ENCODE peak calls at places on chromosomes 2 and 18, in six cellular contexts. One of them, this sample, is unnamed. For H3K4me1, the result is how much of the 10 kb centered on the place peaks cover.

GRCh38 chr2:224142397-224143312 is 103.6 kb upstream of the SERPINE2 start:
- DNase-seq in trophoblast cell: peak
- DNase-seq in mesenchymal stem cell: peak
- DNase-seq in IMR-90: peak
- DNase-seq in H9: no peak
- DNase-seq in H1: no peak
- DNase-seq in this sample: no peak

GRCh38 chr2:23505984-23506380 is 121.0 kb downstream of the KLHL29 start:
- DNase-seq in H1: no peak
- DNase-seq in mesenchymal stem cell: no peak
- DNase-seq in trophoblast cell: peak
- DNase-seq in IMR-90: peak
- DNase-seq in H9: no peak
- DNase-seq in this sample: no peak

GRCh38 chr18:76859474-76860339 is 37.4 kb downstream of the ZNF236 start:
- DNase-seq in mesenchymal stem cell: no peak
- DNase-seq in trophoblast cell: no peak
- DNase-seq in H1: no peak
- DNase-seq in H9: no peak
- DNase-seq in IMR-90: no peak
- DNase-seq in this sample: no peak

GRCh38 chr2:156779416-156780117 is 343.4 kb downstream of the GPD2 start:
- DNase-seq in mesenchymal stem cell: no peak
- DNase-seq in IMR-90: no peak
- DNase-seq in H1: no peak
- DNase-seq in trophoblast cell: no peak
- DNase-seq in H9: no peak
- DNase-seq in this sample: no peak

GRCh38 chr2:40450066-40450841 is 1.6 kb downstream of the SLC8A1 start:
- DNase-seq in H1: no peak
- DNase-seq in H9: no peak
- DNase-seq in IMR-90: peak
- DNase-seq in mesenchymal stem cell: peak
- DNase-seq in trophoblast cell: peak
- DNase-seq in this sample: no peak

GRCh38 chr18:75868031-75868430 is 440.5 kb upstream of the SMIM21 start:
- DNase-seq in H1: no peak
- DNase-seq in trophoblast cell: no peak
- DNase-seq in mesenchymal stem cell: no peak
- DNase-seq in H9: no peak
- DNase-seq in IMR-90: no peak
- DNase-seq in this sample: no peak

GRCh38 chr2:27494284-27494943 is 586 bp downstream of the FNDC4 start:
- DNase-seq in mesenchymal stem cell: peak
- DNase-seq in IMR-90: peak
- DNase-seq in H9: peak
- DNase-seq in H1: no peak
- DNase-seq in trophoblast cell: peak
- DNase-seq in this sample: peak

GRCh38 chr2:16626497-16626896 is 39.1 kb downstream of the CYRIA start:
- DNase-seq in trophoblast cell: peak
- DNase-seq in H1: no peak
- DNase-seq in H9: no peak
- DNase-seq in mesenchymal stem cell: peak
- DNase-seq in IMR-90: peak
- DNase-seq in this sample: no peak

GRCh38 chr2:180872256-180872655 is 108.1 kb upstream of the UBE2E3 start:
- DNase-seq in H1: no peak
- DNase-seq in IMR-90: peak
- DNase-seq in mesenchymal stem cell: peak
- DNase-seq in H9: no peak
- DNase-seq in trophoblast cell: no peak
- DNase-seq in this sample: no peak

GRCh38 chr18:24022141-24022540 is 7.6 kb downstream of the TTC39C start:
- DNase-seq in IMR-90: peak
- DNase-seq in H9: no peak
- DNase-seq in H1: no peak
- DNase-seq in mesenchymal stem cell: peak
- DNase-seq in trophoblast cell: no peak
- DNase-seq in this sample: no peak

GRCh38 chr2:12979066-12979465 is 262.3 kb downstream of the TRIB2 start:
- DNase-seq in H9: no peak
- DNase-seq in IMR-90: no peak
- DNase-seq in trophoblast cell: no peak
- DNase-seq in H1: no peak
- DNase-seq in mesenchymal stem cell: no peak
- DNase-seq in this sample: no peak

GRCh38 chr2:42054657-42055430 is 7.0 kb downstream of the PKDCC start:
- DNase-seq in H9: peak
- DNase-seq in IMR-90: no peak
- DNase-seq in H1: no peak
- DNase-seq in trophoblast cell: no peak
- DNase-seq in mesenchymal stem cell: no peak
- DNase-seq in this sample: no peak

GRCh38 chr2:54666131-54666637 is 57.3 kb upstream of the EML6 start:
- DNase-seq in H1: no peak
- DNase-seq in H9: no peak
- DNase-seq in mesenchymal stem cell: peak
- DNase-seq in trophoblast cell: no peak
- DNase-seq in IMR-90: peak
- DNase-seq in this sample: no peak

GRCh38 chr2:70842401-70842800 is 6.8 kb upstream of the CD207 start:
- DNase-seq in mesenchymal stem cell: no peak
- DNase-seq in IMR-90: no peak
- DNase-seq in H9: peak
- DNase-seq in trophoblast cell: no peak
- DNase-seq in H1: no peak
- DNase-seq in this sample: no peak

GRCh38 chr2:79612999-79613398 is 100.1 kb downstream of the CTNNA2 start:
- DNase-seq in H1: no peak
- DNase-seq in trophoblast cell: no peak
- DNase-seq in H9: no peak
- DNase-seq in IMR-90: no peak
- DNase-seq in mesenchymal stem cell: peak
- DNase-seq in this sample: no peak

GRCh38 chr2:160388464-160389263 is 104.9 kb downstream of the RBMS1 start:
- DNase-seq in mesenchymal stem cell: no peak
- DNase-seq in H9: no peak
- DNase-seq in H1: no peak
- DNase-seq in IMR-90: no peak
- DNase-seq in trophoblast cell: no peak
- DNase-seq in this sample: no peak

GRCh38 chr2:162215162-162215561 is 28.1 kb downstream of the FAP start:
- DNase-seq in H9: no peak
- DNase-seq in IMR-90: no peak
- DNase-seq in trophoblast cell: no peak
- DNase-seq in H1: no peak
- DNase-seq in mesenchymal stem cell: no peak
- DNase-seq in this sample: no peak

GRCh38 chr2:97714084-97714949 is 941 bp downstream of the ZAP70 start:
- DNase-seq in H1: no peak
- DNase-seq in H9: no peak
- DNase-seq in IMR-90: no peak
- DNase-seq in trophoblast cell: no peak
- DNase-seq in mesenchymal stem cell: no peak
- DNase-seq in this sample: no peak

GRCh38 chr2:181523756-181524155 is 66.6 kb downstream of the ITGA4 start:
- DNase-seq in H1: no peak
- DNase-seq in mesenchymal stem cell: no peak
- DNase-seq in H9: no peak
- DNase-seq in IMR-90: no peak
- DNase-seq in trophoblast cell: no peak
- DNase-seq in this sample: no peak

GRCh38 chr2:98907966-98908905 is 27.8 kb downstream of the CRACDL start:
- DNase-seq in mesenchymal stem cell: no peak
- DNase-seq in IMR-90: no peak
- DNase-seq in H1: no peak
- DNase-seq in H9: no peak
- DNase-seq in trophoblast cell: no peak
- DNase-seq in this sample: no peak

GRCh38 chr2:34178482-34178881 is 579.4 kb upstream of the FAM98A start:
- DNase-seq in IMR-90: no peak
- DNase-seq in trophoblast cell: no peak
- DNase-seq in H1: no peak
- DNase-seq in mesenchymal stem cell: no peak
- DNase-seq in H9: no peak
- DNase-seq in this sample: no peak

GRCh38 chr2:47009368-47009767 is 93.8 kb upstream of the MCFD2 start:
- DNase-seq in H1: no peak
- DNase-seq in trophoblast cell: no peak
- DNase-seq in mesenchymal stem cell: no peak
- DNase-seq in H9: no peak
- DNase-seq in IMR-90: no peak
- DNase-seq in this sample: no peak

GRCh38 chr2:38407111-38407682 is 30.1 kb upstream of the ATL2 start:
- DNase-seq in trophoblast cell: no peak
- DNase-seq in H9: no peak
- DNase-seq in mesenchymal stem cell: no peak
- DNase-seq in IMR-90: no peak
- DNase-seq in H1: no peak
- DNase-seq in this sample: no peak

GRCh38 chr18:23619388-23619873 is 33.1 kb upstream of the NPC1 start:
- DNase-seq in mesenchymal stem cell: peak
- DNase-seq in trophoblast cell: no peak
- DNase-seq in H9: no peak
- DNase-seq in H1: no peak
- DNase-seq in IMR-90: no peak
- DNase-seq in this sample: peak

GRCh38 chr18:74558096-74558495 is 23.8 kb downstream of the CNDP1 start:
- DNase-seq in H1: no peak
- DNase-seq in IMR-90: no peak
- DNase-seq in mesenchymal stem cell: no peak
- DNase-seq in H9: no peak
- DNase-seq in trophoblast cell: no peak
- DNase-seq in this sample: no peak

GRCh38 chr18:63969965-63970802 is at the start of gene SERPINB8:
- DNase-seq in mesenchymal stem cell: peak
- DNase-seq in IMR-90: peak
- DNase-seq in trophoblast cell: peak
- DNase-seq in H1: peak
- DNase-seq in H9: peak
- DNase-seq in this sample: peak
- H3K4ac ChIP-seq in mesenchymal stem cell: peak
- H3K4ac ChIP-seq in IMR-90: peak
- H3K4ac ChIP-seq in trophoblast cell: peak
- H3K4ac ChIP-seq in H1: no peak
- H3K4ac ChIP-seq in H9: no peak
- H3K4ac ChIP-seq in this sample: peak

GRCh38 chr2:187054501-187055319 is 205.7 kb upstream of the ZSWIM2 start:
- DNase-seq in H9: peak
- DNase-seq in IMR-90: no peak
- DNase-seq in H1: no peak
- DNase-seq in trophoblast cell: peak
- DNase-seq in mesenchymal stem cell: no peak
- DNase-seq in this sample: no peak
- H3K14ac ChIP-seq in H9: no peak
- H3K14ac ChIP-seq in IMR-90: no peak
- H3K14ac ChIP-seq in H1: no peak
- H3K14ac ChIP-seq in trophoblast cell: no peak
- H3K14ac ChIP-seq in mesenchymal stem cell: no peak
- H3K14ac ChIP-seq in this sample: no peak

GRCh38 chr2:45637440-45637839 is 14.0 kb upstream of the PRKCE start:
- DNase-seq in H9: no peak
- DNase-seq in trophoblast cell: no peak
- DNase-seq in mesenchymal stem cell: peak
- DNase-seq in IMR-90: peak
- DNase-seq in H1: no peak
- DNase-seq in this sample: no peak

GRCh38 chr2:45631955-45632354 is 19.5 kb upstream of the PRKCE start:
- DNase-seq in mesenchymal stem cell: no peak
- DNase-seq in trophoblast cell: no peak
- DNase-seq in H1: no peak
- DNase-seq in H9: no peak
- DNase-seq in IMR-90: no peak
- DNase-seq in this sample: no peak

GRCh38 chr2:45640575-45640974 is 10.9 kb upstream of the PRKCE start:
- DNase-seq in H9: no peak
- DNase-seq in trophoblast cell: no peak
- DNase-seq in IMR-90: no peak
- DNase-seq in H1: no peak
- DNase-seq in mesenchymal stem cell: no peak
- DNase-seq in this sample: no peak

GRCh38 chr2:45634223-45634622 is 17.3 kb upstream of the PRKCE start:
- DNase-seq in IMR-90: no peak
- DNase-seq in mesenchymal stem cell: no peak
- DNase-seq in H9: no peak
- DNase-seq in trophoblast cell: no peak
- DNase-seq in H1: no peak
- DNase-seq in this sample: no peak

GRCh38 chr2:45636013-45636412 is 15.5 kb upstream of the PRKCE start:
- DNase-seq in trophoblast cell: no peak
- DNase-seq in H9: no peak
- DNase-seq in H1: no peak
- DNase-seq in mesenchymal stem cell: no peak
- DNase-seq in IMR-90: no peak
- DNase-seq in this sample: no peak
- H3K4me1 ChIP-seq in trophoblast cell: under half
- H3K4me1 ChIP-seq in H9: under half
- H3K4me1 ChIP-seq in H1: under half
- H3K4me1 ChIP-seq in mesenchymal stem cell: under half
- H3K4me1 ChIP-seq in IMR-90: under half
- H3K4me1 ChIP-seq in this sample: under half

GRCh38 chr2:177812713-177813396 is 259.7 kb downstream of the PDE11A start:
- DNase-seq in H9: no peak
- DNase-seq in trophoblast cell: no peak
- DNase-seq in mesenchymal stem cell: no peak
- DNase-seq in H1: no peak
- DNase-seq in IMR-90: no peak
- DNase-seq in this sample: no peak

GRCh38 chr2:177817300-177817699 is 255.3 kb downstream of the PDE11A start:
- DNase-seq in H9: no peak
- DNase-seq in trophoblast cell: no peak
- DNase-seq in IMR-90: no peak
- DNase-seq in H1: no peak
- DNase-seq in mesenchymal stem cell: no peak
- DNase-seq in this sample: no peak

GRCh38 chr2:177822941-177823340 is 249.6 kb downstream of the PDE11A start:
- DNase-seq in H1: no peak
- DNase-seq in trophoblast cell: no peak
- DNase-seq in IMR-90: no peak
- DNase-seq in H9: no peak
- DNase-seq in mesenchymal stem cell: no peak
- DNase-seq in this sample: no peak

GRCh38 chr2:177816740-177817139 is 255.8 kb downstream of the PDE11A start:
- DNase-seq in H1: no peak
- DNase-seq in IMR-90: no peak
- DNase-seq in H9: no peak
- DNase-seq in mesenchymal stem cell: no peak
- DNase-seq in trophoblast cell: no peak
- DNase-seq in this sample: no peak

DNA sequence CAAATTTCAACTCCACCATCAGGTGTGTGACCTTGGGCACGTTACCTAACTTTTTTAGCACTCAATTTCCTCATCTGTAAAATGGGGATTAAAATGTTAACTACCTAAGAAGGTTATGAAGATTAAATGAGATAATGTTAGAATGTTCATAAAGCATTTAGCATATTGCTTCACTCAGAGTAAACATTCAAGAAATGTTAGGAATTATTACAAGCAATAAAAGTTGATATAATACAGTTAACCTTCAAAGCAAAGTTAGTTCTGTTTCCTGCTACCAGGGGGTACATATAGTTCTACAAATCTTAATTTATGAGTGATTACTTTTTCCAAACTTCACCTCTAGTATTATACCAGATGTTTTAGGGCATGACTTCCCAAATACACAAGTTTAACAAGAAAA is 254.2 kb downstream of the PDE11A start:
- DNase-seq in IMR-90: no peak
- DNase-seq in H1: no peak
- DNase-seq in trophoblast cell: no peak
- DNase-seq in H9: no peak
- DNase-seq in mesenchymal stem cell: no peak
- DNase-seq in this sample: no peak
- H3K4ac ChIP-seq in IMR-90: no peak
- H3K4ac ChIP-seq in H1: no peak
- H3K4ac ChIP-seq in trophoblast cell: no peak
- H3K4ac ChIP-seq in H9: no peak
- H3K4ac ChIP-seq in mesenchymal stem cell: no peak
- H3K4ac ChIP-seq in this sample: no peak